ENCODE peak calls at places on chromosomes 11 and 22, in seven cellular contexts. R is endodermal cell; O is OCI-LY7; G is CD8-positive, alpha-beta memory T cell; X is pancreas; V is right lobe of liver; W is CD4-positive, alpha-beta T cell. H is an unnamed sample.
A peak's percentile ranks its signal among the peaks of the same experiment; 100 is the strongest.

GRCh38 chr11:69209038-69209350 is 53.3 kb downstream of the SMIM38 start:
- DNase-seq in G (no peak), O (no peak), X (no peak), V (no peak), W (no peak), R (peak; percentile 11), H (no peak)

GRCh38 chr11:130403301-130403804 is 25.1 kb downstream of the ADAMTS8 start:
- DNase-seq in R (peak; percentile 69), X (no peak), G (no peak), W (no peak), V (no peak), O (no peak), H (no peak)

GRCh38 chr11:16612801-16613400 is 125.5 kb upstream of the C11orf58 start:
- DNase-seq in R (peak; percentile 63), V (no peak), G (no peak), O (no peak), X (no peak), W (no peak), H (no peak)

GRCh38 chr11:130476922-130477491 is 28.6 kb downstream of the ADAMTS15 start:
- DNase-seq in X (no peak), G (no peak), W (no peak), O (no peak), V (no peak), R (peak; percentile 53), H (no peak)

GRCh38 chr11:1177020-1177770 is 19.4 kb downstream of the MUC5AC start:
- DNase-seq in X (peak; percentile 57), R (no peak), W (no peak), G (no peak), O (no peak), V (peak; percentile 51), H (no peak)

GRCh38 chr22:41815716-41816115 is 15.2 kb downstream of the CCDC134 start:
- DNase-seq in G (no peak), V (no peak), O (no peak), X (no peak), R (no peak), W (no peak), H (no peak)

GRCh38 chr11:78982377-78982925 is 407.8 kb upstream of the NARS2 start:
- DNase-seq in O (no peak), V (no peak), W (no peak), G (no peak), X (no peak), R (no peak), H (no peak)

GRCh38 chr22:46081036-46081830 is 69.1 kb upstream of the PPARA start:
- DNase-seq in W (no peak), G (no peak), O (no peak), X (peak; percentile 79), R (no peak), V (peak; percentile 50), H (no peak)

GRCh38 chr11:96002754-96003290 is 78.9 kb upstream of the MTMR2 start:
- DNase-seq in W (no peak), V (no peak), R (no peak), O (no peak), G (no peak), X (no peak), H (no peak)

GRCh38 chr11:122733301-122733686 is 77.8 kb downstream of the UBASH3B start:
- DNase-seq in V (no peak), O (no peak), W (no peak), G (no peak), X (no peak), R (no peak), H (peak; percentile 17)

GRCh38 chr11:117020873-117021564 is 77.2 kb downstream of the SIK3 start:
- DNase-seq in G (no peak), R (no peak), O (no peak), V (no peak), W (no peak), X (no peak), H (no peak)
- H3K27ac ChIP-seq in G (no peak overlapping the region), R (no peak overlapping the region), O (no peak overlapping the region), V (peak overlapping the region; percentile 75), W (no peak overlapping the region), X (peak overlapping the region; percentile 83), H (peak overlapping the region; percentile 70)

GRCh38 chr11:75182652-75183051 is 31.7 kb downstream of the SLCO2B1 start:
- DNase-seq in O (no peak), R (no peak), X (no peak), V (peak; percentile 16), G (no peak), W (no peak), H (no peak)
- H3K27ac ChIP-seq in O (no peak overlapping the region), R (no peak overlapping the region), X (no peak overlapping the region), V (no peak overlapping the region), G (no peak overlapping the region), W (no peak overlapping the region), H (no peak overlapping the region)

DNA sequence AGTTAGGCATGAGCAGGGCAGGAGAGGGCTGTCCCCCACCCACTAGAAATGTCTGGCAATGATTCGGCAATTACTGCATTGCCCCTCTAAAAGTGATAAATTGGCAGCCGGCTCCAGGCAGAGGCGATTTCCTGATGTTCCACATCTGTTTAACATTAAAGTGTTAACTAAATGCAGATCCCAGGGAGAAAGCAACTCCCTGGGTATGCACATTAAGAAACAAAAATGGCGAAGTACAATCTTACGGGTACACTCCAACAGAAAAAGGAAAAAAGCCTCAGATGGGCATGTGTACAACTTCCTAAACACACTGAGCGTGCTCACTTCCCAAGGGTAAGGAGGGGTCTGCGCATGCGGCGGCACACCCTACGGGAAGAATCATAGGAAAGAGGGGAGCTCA is 314.4 kb downstream of the CASP12 start:
- DNase-seq in R (no peak), X (no peak), O (no peak), V (no peak), G (no peak), W (no peak), H (no peak)
- H3K27ac ChIP-seq in R (no peak overlapping the region), X (no peak overlapping the region), O (no peak overlapping the region), V (no peak overlapping the region), G (no peak overlapping the region), W (no peak overlapping the region), H (no peak overlapping the region)

GRCh38 chr11:12799373-12799835 is 125.2 kb downstream of the TEAD1 start:
- DNase-seq in V (no peak), W (no peak), R (no peak), G (no peak), X (no peak), O (no peak), H (no peak)

GRCh38 chr11:12800032-12800671 is 125.9 kb downstream of the TEAD1 start:
- DNase-seq in X (no peak), W (no peak), V (no peak), R (peak; percentile 73), G (no peak), O (no peak), H (no peak)

GRCh38 chr11:12802418-12803085 is 128.3 kb downstream of the TEAD1 start:
- DNase-seq in V (peak; percentile 94), X (peak; percentile 93), W (no peak), G (no peak), O (no peak), R (no peak), H (no peak)

GRCh38 chr11:12803086-12803826 is 129.0 kb downstream of the TEAD1 start:
- DNase-seq in W (no peak), G (no peak), V (no peak), R (no peak), X (no peak), O (no peak), H (no peak)

DNA sequence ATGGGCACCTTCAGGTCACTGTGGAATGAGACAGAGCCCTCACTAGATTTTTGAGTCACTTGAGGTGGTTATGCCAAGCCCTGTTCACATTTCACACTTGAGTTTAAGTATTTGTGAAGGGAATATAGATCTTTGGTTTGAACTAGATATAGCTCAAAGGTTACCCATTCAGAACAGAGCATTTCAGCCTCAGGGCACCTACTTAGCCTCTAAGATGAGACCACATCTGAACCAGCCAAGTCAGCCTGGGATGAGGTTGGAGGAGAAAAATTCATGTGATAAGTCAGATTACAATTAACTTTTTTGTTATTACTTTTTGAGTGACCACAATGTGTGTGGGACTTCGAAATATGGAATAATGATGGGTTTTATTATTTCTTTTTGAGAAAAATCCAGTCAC is 127.8 kb downstream of the TEAD1 start:
- DNase-seq in R (no peak), X (no peak), G (no peak), W (no peak), V (no peak), O (no peak), H (no peak)
- H3K27ac ChIP-seq in R (peak overlapping the region; percentile 86), X (peak overlapping the region; percentile 87), G (no peak overlapping the region), W (no peak overlapping the region), V (no peak overlapping the region), O (no peak overlapping the region), H (no peak overlapping the region)

GRCh38 chr22:26433805-26434204 is 4.7 kb downstream of the ASPHD2 start:
- DNase-seq in V (no peak), O (no peak), W (no peak), X (no peak), R (no peak), G (no peak), H (no peak)

GRCh38 chr22:26435327-26436093 is 6.5 kb downstream of the ASPHD2 start:
- DNase-seq in V (no peak), W (no peak), R (no peak), X (no peak), G (no peak), O (no peak), H (no peak)

GRCh38 chr22:26436903-26437515 is 7.9 kb downstream of the ASPHD2 start:
- DNase-seq in X (no peak), R (no peak), O (no peak), V (no peak), W (no peak), G (no peak), H (no peak)

GRCh38 chr22:26439559-26439958 is 10.5 kb downstream of the ASPHD2 start:
- DNase-seq in G (no peak), X (no peak), R (no peak), V (no peak), W (no peak), O (no peak), H (no peak)

GRCh38 chr22:26438006-26438405 is 8.9 kb downstream of the ASPHD2 start:
- DNase-seq in X (no peak), O (no peak), G (no peak), W (no peak), V (no peak), R (no peak), H (no peak)
- H3K27ac ChIP-seq in X (no peak overlapping the region), O (no peak overlapping the region), G (no peak overlapping the region), W (no peak overlapping the region), V (no peak overlapping the region), R (no peak overlapping the region), H (no peak overlapping the region)

DNA sequence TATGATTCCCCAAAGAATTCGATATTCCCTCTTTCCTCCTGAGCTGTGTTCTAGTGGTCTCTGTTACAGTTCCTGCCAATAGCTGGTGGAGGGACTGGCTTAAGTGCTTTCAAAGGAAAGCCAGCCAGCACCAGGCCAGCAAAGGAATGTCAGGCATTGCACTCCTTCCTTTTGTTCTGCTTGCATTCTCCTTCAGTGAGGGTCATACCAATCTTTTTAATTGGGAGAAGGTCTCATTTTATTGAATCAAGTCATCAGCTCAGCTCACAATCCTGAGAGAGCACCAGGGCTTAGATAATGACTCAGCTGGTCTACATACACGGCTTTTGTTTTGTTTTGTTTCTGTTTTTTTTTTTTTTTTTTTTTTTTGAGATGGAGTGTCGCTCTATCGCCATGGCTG is 222.9 kb downstream of the NAV2 start:
- DNase-seq in O (no peak), G (no peak), X (no peak), V (no peak), R (peak; percentile 73), W (no peak), H (no peak)
- H3K27ac ChIP-seq in O (no peak overlapping the region), G (no peak overlapping the region), X (no peak overlapping the region), V (no peak overlapping the region), R (no peak overlapping the region), W (no peak overlapping the region), H (no peak overlapping the region)

H was measured in substantia nigra.